ENCODE peak calls at places on chromosomes 1 and 21, in six cellular contexts. R is CD8-positive, alpha-beta T cell; Z is heart right ventricle; X is upper lobe of left lung; A is pancreas; B is left lung. E is an unnamed sample.

GRCh38 chr1:197559655-197560054 is 215.6 kb downstream of the DENND1B start:
- ATAC-seq in R (no peak), Z (no peak), X (no peak), A (no peak), B (no peak), E (no peak)

GRCh38 chr1:229579101-229579651 is 20.7 kb upstream of the ABCB10 start:
- ATAC-seq in R (no peak), Z (peak; percentile 76), X (peak; percentile 57), A (peak; percentile 44), B (peak; percentile 52), E (no peak)

GRCh38 chr1:115771847-115772457 is 3.4 kb upstream of the CASQ2 start:
- ATAC-seq in R (no peak), Z (peak; percentile 80), X (peak; percentile 83), A (peak; percentile 97), B (peak; percentile 98), E (peak; percentile 87)

GRCh38 chr1:70871790-70872189 is 175.8 kb downstream of the PTGER3 start:
- ATAC-seq in R (no peak), Z (no peak), X (no peak), A (no peak), B (no peak), E (no peak)

GRCh38 chr21:46117586-46118304 is 19.8 kb downstream of the COL6A2 start:
- ATAC-seq in R (no peak), Z (no peak), X (no peak), A (no peak), B (no peak), E (no peak)

GRCh38 chr1:221809101-221810029 is 67.5 kb upstream of the DUSP10 start:
- ATAC-seq in R (peak; percentile 75), Z (no peak), X (no peak), A (peak; percentile 35), B (peak; percentile 21), E (no peak)

GRCh38 chr1:244204004-244204403 is 152.9 kb downstream of the ZBTB18 start:
- ATAC-seq in R (no peak), Z (no peak), X (no peak), A (no peak), B (no peak), E (no peak)

GRCh38 chr1:155322571-155322952 is 1.9 kb downstream of the RUSC1 start:
- ATAC-seq in R (no peak), Z (no peak), X (no peak), A (no peak), B (no peak), E (no peak)

GRCh38 chr1:234564035-234565029 is 45.6 kb downstream of the IRF2BP2 start:
- ATAC-seq in R (no peak), Z (no peak), X (no peak), A (peak; percentile 93), B (peak; percentile 85), E (peak; percentile 70)

GRCh38 chr21:25708467-25709065 is 26.1 kb downstream of the ATP5PF start:
- ATAC-seq in R (peak; percentile 68), Z (no peak), X (no peak), A (peak; percentile 53), B (peak; percentile 49), E (no peak)

GRCh38 chr1:4768553-4768952 is 114.1 kb downstream of the AJAP1 start:
- ATAC-seq in R (no peak), Z (no peak), X (no peak), A (no peak), B (no peak), E (no peak)

GRCh38 chr1:234486858-234487830 is 8.2 kb upstream of the TARBP1 start:
- ATAC-seq in R (no peak), Z (peak; percentile 27), X (peak; percentile 69), A (peak; percentile 91), B (peak; percentile 87), E (peak; percentile 71)

GRCh38 chr1:63779338-63779819 is 5.6 kb downstream of the ROR1 start:
- ATAC-seq in R (no peak), Z (no peak), X (no peak), A (no peak), B (no peak), E (no peak)

GRCh38 chr1:157189096-157189495 is 50.9 kb upstream of the ETV3 start:
- ATAC-seq in R (no peak), Z (no peak), X (no peak), A (no peak), B (no peak), E (no peak)

GRCh38 chr1:204560590-204560989 is 44.4 kb downstream of the MDM4 start:
- ATAC-seq in R (no peak), Z (no peak), X (no peak), A (peak; percentile 25), B (peak; percentile 81), E (no peak)

GRCh38 chr1:17045140-17045539 is 8.7 kb downstream of the SDHB start:
- ATAC-seq in R (no peak), Z (no peak), X (peak; percentile 66), A (peak; percentile 51), B (peak; percentile 74), E (peak; percentile 63)

GRCh38 chr1:118247593-118247992 is 62.6 kb upstream of the SPAG17 start:
- ATAC-seq in R (no peak), Z (no peak), X (no peak), A (peak; percentile 44), B (peak; percentile 41), E (no peak)

GRCh38 chr1:118246646-118247045 is 61.6 kb upstream of the SPAG17 start:
- ATAC-seq in R (no peak), Z (no peak), X (no peak), A (no peak), B (no peak), E (no peak)

GRCh38 chr1:118243269-118243668 is 58.2 kb upstream of the SPAG17 start:
- ATAC-seq in R (no peak), Z (no peak), X (no peak), A (no peak), B (no peak), E (no peak)
- TF ChIP-seq CTCF in R (no peak), Z (no peak), X (no peak), A (no peak), B (no peak), E (no peak)

GRCh38 chr1:218250492-218250891 is 34.6 kb upstream of the RRP15 start:
- ATAC-seq in R (no peak), Z (no peak), X (no peak), A (no peak), B (no peak), E (no peak)
- TF ChIP-seq CTCF in R (no peak), Z (no peak), X (no peak), A (no peak), B (no peak), E (no peak)

GRCh38 chr1:153647375-153647714 is 11.2 kb upstream of the SNAPIN start:
- ATAC-seq in R (no peak), Z (no peak), X (no peak), A (no peak), B (no peak), E (no peak)
- TF ChIP-seq CTCF in R (no peak), Z (no peak), X (no peak), A (no peak), B (no peak), E (no peak)

GRCh38 chr1:228463559-228464455 is 23.4 kb upstream of the RNF187 start:
- ATAC-seq in R (peak; percentile 22), Z (no peak), X (peak; percentile 30), A (peak; percentile 24), B (peak; percentile 25), E (peak; percentile 37)
- TF ChIP-seq CTCF in R (no peak), Z (no peak), X (no peak), A (no peak), B (no peak), E (no peak)

GRCh38 chr1:245375789-245376188 is 221.0 kb downstream of the KIF26B start:
- ATAC-seq in R (no peak), Z (no peak), X (no peak), A (no peak), B (no peak), E (no peak)

GRCh38 chr1:245366886-245367285 is 212.1 kb downstream of the KIF26B start:
- ATAC-seq in R (no peak), Z (no peak), X (no peak), A (no peak), B (no peak), E (no peak)

GRCh38 chr1:245365621-245366020 is 210.8 kb downstream of the KIF26B start:
- ATAC-seq in R (no peak), Z (no peak), X (no peak), A (no peak), B (no peak), E (no peak)

GRCh38 chr1:245370175-245370825 is 215.5 kb downstream of the KIF26B start:
- ATAC-seq in R (no peak), Z (no peak), X (no peak), A (no peak), B (no peak), E (no peak)

DNA sequence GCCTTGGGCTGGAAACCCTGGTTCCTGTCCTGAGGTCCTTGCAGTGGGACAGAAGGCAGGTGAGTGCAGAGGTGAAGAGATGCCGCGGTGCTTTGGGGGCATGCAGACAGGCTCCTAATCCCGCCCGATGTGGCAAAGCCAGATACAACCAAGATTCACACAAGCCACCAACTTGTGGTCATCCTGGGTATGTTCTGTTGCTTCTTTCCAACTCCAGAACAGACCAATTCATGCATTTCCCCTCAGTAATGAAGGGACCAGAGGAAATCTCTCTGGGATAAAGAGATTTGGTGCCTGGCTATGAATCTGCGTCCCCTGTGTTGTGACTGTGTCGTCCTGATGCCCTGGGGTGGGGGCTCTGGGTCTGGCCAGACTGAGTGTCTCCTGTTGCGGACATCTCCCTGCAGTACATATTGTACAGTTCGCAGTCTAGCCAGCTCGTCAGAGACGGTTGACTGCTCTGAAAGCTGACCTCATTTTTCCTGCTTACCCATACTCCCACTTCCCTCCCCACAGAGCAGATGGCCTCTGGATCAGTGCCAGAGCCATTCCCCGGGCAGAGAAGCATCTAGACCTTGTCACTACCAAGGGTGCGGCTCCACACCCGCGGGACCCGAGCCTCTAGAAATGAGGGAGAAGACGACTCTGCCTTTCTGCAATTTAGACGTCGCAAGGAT is 216.3 kb downstream of the KIF26B start:
- ATAC-seq in R (no peak), Z (peak; percentile 86), X (no peak), A (no peak), B (no peak), E (no peak)
- TF ChIP-seq CTCF in R (no peak), Z (no peak), X (no peak), A (no peak), B (no peak), E (no peak)

DNA sequence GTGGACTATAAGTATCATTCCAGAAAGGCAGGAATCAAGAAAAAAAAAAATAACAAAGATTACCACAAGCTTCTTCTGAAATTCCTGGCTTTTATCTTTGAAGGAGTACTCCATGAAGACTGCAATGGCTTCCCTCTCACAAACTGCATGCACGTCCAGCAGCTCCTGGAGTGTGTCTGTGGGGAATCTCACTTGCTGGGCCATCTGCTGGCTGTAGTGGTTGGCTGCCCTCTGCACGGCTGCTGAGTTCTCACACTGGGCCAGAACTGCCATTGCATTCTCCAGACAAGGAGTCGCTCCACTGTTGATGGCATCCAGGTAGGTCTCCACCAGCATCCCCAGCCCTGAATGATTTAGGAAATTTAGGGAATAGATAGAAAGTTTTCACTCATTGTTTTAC is 23.3 kb upstream of the GBP2 start:
- ATAC-seq in R (no peak), Z (no peak), X (no peak), A (peak; percentile 83), B (peak; percentile 45), E (peak; percentile 61)
- TF ChIP-seq CTCF in R (no peak), Z (no peak), X (no peak), A (peak; percentile 9), B (no peak), E (peak; percentile 12)

GRCh38 chr1:28436211-28436769 is 66.8 kb downstream of the PHACTR4 start:
- ATAC-seq in R (no peak), Z (no peak), X (no peak), A (no peak), B (no peak), E (no peak)
- TF ChIP-seq CTCF in R (no peak), Z (no peak), X (no peak), A (no peak), B (no peak), E (no peak)

GRCh38 chr1:47515390-47515789 is 77.5 kb downstream of the FOXD2 start:
- ATAC-seq in R (no peak), Z (no peak), X (no peak), A (no peak), B (no peak), E (no peak)
- TF ChIP-seq CTCF in R (no peak), Z (no peak), X (no peak), A (no peak), B (no peak), E (no peak)